ENCODE peak calls at places on chromosome 3, in eight cellular contexts. One of them, this sample, is unnamed.
A peak's percentile ranks its signal among the peaks of the same experiment; 100 is the strongest.

GRCh38 chr3:165642761-165643432 is 194.3 kb downstream of the BCHE start:
- DNase-seq in aorta: no peak
- DNase-seq in fibroblast of lung: peak; percentile 98
- DNase-seq in IMR-90: peak; percentile 98
- DNase-seq in prostate gland: peak; percentile 20
- DNase-seq in endodermal cell: no peak
- DNase-seq in gastrocnemius medialis: peak; percentile 30
- DNase-seq in suprapubic skin: no peak
- DNase-seq in this sample: no peak

GRCh38 chr3:138593488-138594149 is 441 bp downstream of the CEP70 start:
- DNase-seq in aorta: no peak
- DNase-seq in fibroblast of lung: no peak
- DNase-seq in IMR-90: peak; percentile 7
- DNase-seq in prostate gland: no peak
- DNase-seq in endodermal cell: peak; percentile 73
- DNase-seq in gastrocnemius medialis: no peak
- DNase-seq in suprapubic skin: no peak
- DNase-seq in this sample: no peak

GRCh38 chr3:82087958-82088357 is 326.5 kb upstream of the GBE1 start:
- DNase-seq in aorta: no peak
- DNase-seq in fibroblast of lung: peak; percentile 56
- DNase-seq in IMR-90: peak; percentile 67
- DNase-seq in prostate gland: no peak
- DNase-seq in endodermal cell: peak; percentile 31
- DNase-seq in gastrocnemius medialis: no peak
- DNase-seq in suprapubic skin: no peak
- DNase-seq in this sample: no peak

GRCh38 chr3:78176869-78177268 is 1137.0 kb downstream of the ROBO2 start:
- DNase-seq in aorta: no peak
- DNase-seq in fibroblast of lung: no peak
- DNase-seq in IMR-90: no peak
- DNase-seq in prostate gland: no peak
- DNase-seq in endodermal cell: no peak
- DNase-seq in gastrocnemius medialis: no peak
- DNase-seq in suprapubic skin: no peak
- DNase-seq in this sample: no peak

GRCh38 chr3:52442409-52443267 is 2.3 kb downstream of the SEMA3G start:
- DNase-seq in aorta: no peak
- DNase-seq in fibroblast of lung: no peak
- DNase-seq in IMR-90: no peak
- DNase-seq in prostate gland: no peak
- DNase-seq in endodermal cell: no peak
- DNase-seq in gastrocnemius medialis: no peak
- DNase-seq in suprapubic skin: no peak
- DNase-seq in this sample: no peak

GRCh38 chr3:22960326-22960984 is 242.7 kb upstream of the UBE2E2 start:
- DNase-seq in aorta: no peak
- DNase-seq in fibroblast of lung: peak; percentile 70
- DNase-seq in IMR-90: peak; percentile 26
- DNase-seq in prostate gland: peak; percentile 57
- DNase-seq in endodermal cell: no peak
- DNase-seq in gastrocnemius medialis: peak; percentile 20
- DNase-seq in suprapubic skin: no peak
- DNase-seq in this sample: no peak

GRCh38 chr3:64873400-64873799 is 185.6 kb upstream of the ADAMTS9 start:
- DNase-seq in aorta: no peak
- DNase-seq in fibroblast of lung: no peak
- DNase-seq in IMR-90: no peak
- DNase-seq in prostate gland: no peak
- DNase-seq in endodermal cell: no peak
- DNase-seq in gastrocnemius medialis: no peak
- DNase-seq in suprapubic skin: no peak
- DNase-seq in this sample: no peak

GRCh38 chr3:136751259-136752045 is 726 bp downstream of the STAG1 start:
- DNase-seq in aorta: peak; percentile 90
- DNase-seq in fibroblast of lung: peak; percentile 85
- DNase-seq in IMR-90: peak; percentile 73
- DNase-seq in prostate gland: peak; percentile 59
- DNase-seq in endodermal cell: peak; percentile 91
- DNase-seq in gastrocnemius medialis: peak; percentile 73
- DNase-seq in suprapubic skin: peak; percentile 85
- DNase-seq in this sample: peak; percentile 49

GRCh38 chr3:175070946-175071345 is 211.8 kb downstream of the NAALADL2 start:
- DNase-seq in aorta: no peak
- DNase-seq in fibroblast of lung: no peak
- DNase-seq in IMR-90: no peak
- DNase-seq in prostate gland: no peak
- DNase-seq in endodermal cell: no peak
- DNase-seq in gastrocnemius medialis: no peak
- DNase-seq in suprapubic skin: no peak
- DNase-seq in this sample: no peak

GRCh38 chr3:138950006-138950644 is 3.1 kb downstream of the FOXL2NB start:
- DNase-seq in aorta: peak; percentile 81
- DNase-seq in fibroblast of lung: peak; percentile 21
- DNase-seq in IMR-90: peak; percentile 28
- DNase-seq in prostate gland: no peak
- DNase-seq in endodermal cell: peak; percentile 82
- DNase-seq in gastrocnemius medialis: no peak
- DNase-seq in suprapubic skin: peak; percentile 73
- DNase-seq in this sample: no peak

GRCh38 chr3:127794402-127794801 is 27.9 kb downstream of the MGLL start:
- DNase-seq in aorta: no peak
- DNase-seq in fibroblast of lung: no peak
- DNase-seq in IMR-90: no peak
- DNase-seq in prostate gland: no peak
- DNase-seq in endodermal cell: no peak
- DNase-seq in gastrocnemius medialis: no peak
- DNase-seq in suprapubic skin: no peak
- DNase-seq in this sample: no peak
- H3K27ac ChIP-seq in aorta: no peak overlapping the region
- H3K27ac ChIP-seq in fibroblast of lung: no peak overlapping the region
- H3K27ac ChIP-seq in IMR-90: no peak overlapping the region
- H3K27ac ChIP-seq in prostate gland: no peak overlapping the region
- H3K27ac ChIP-seq in endodermal cell: no peak overlapping the region
- H3K27ac ChIP-seq in gastrocnemius medialis: no peak overlapping the region
- H3K27ac ChIP-seq in suprapubic skin: no peak overlapping the region
- H3K27ac ChIP-seq in this sample: no peak overlapping the region

GRCh38 chr3:193946945-193947344 is 189.0 kb upstream of the HES1 start:
- DNase-seq in aorta: no peak
- DNase-seq in fibroblast of lung: no peak
- DNase-seq in IMR-90: no peak
- DNase-seq in prostate gland: no peak
- DNase-seq in endodermal cell: no peak
- DNase-seq in gastrocnemius medialis: no peak
- DNase-seq in suprapubic skin: no peak
- DNase-seq in this sample: no peak
- H3K27ac ChIP-seq in aorta: no peak overlapping the region
- H3K27ac ChIP-seq in fibroblast of lung: no peak overlapping the region
- H3K27ac ChIP-seq in IMR-90: no peak overlapping the region
- H3K27ac ChIP-seq in prostate gland: no peak overlapping the region
- H3K27ac ChIP-seq in endodermal cell: no peak overlapping the region
- H3K27ac ChIP-seq in gastrocnemius medialis: no peak overlapping the region
- H3K27ac ChIP-seq in suprapubic skin: no peak overlapping the region
- H3K27ac ChIP-seq in this sample: no peak overlapping the region

GRCh38 chr3:66055319-66055718 is 16.6 kb upstream of the MAGI1 start:
- DNase-seq in aorta: no peak
- DNase-seq in fibroblast of lung: no peak
- DNase-seq in IMR-90: no peak
- DNase-seq in prostate gland: no peak
- DNase-seq in endodermal cell: no peak
- DNase-seq in gastrocnemius medialis: no peak
- DNase-seq in suprapubic skin: no peak
- DNase-seq in this sample: no peak
- H3K27ac ChIP-seq in aorta: no peak overlapping the region
- H3K27ac ChIP-seq in fibroblast of lung: no peak overlapping the region
- H3K27ac ChIP-seq in IMR-90: no peak overlapping the region
- H3K27ac ChIP-seq in prostate gland: no peak overlapping the region
- H3K27ac ChIP-seq in endodermal cell: no peak overlapping the region
- H3K27ac ChIP-seq in gastrocnemius medialis: no peak overlapping the region
- H3K27ac ChIP-seq in suprapubic skin: no peak overlapping the region
- H3K27ac ChIP-seq in this sample: no peak overlapping the region

GRCh38 chr3:194685723-194686413 is at the start of gene FAM43A:
- DNase-seq in aorta: peak; percentile 97
- DNase-seq in fibroblast of lung: peak; percentile 96
- DNase-seq in IMR-90: peak; percentile 95
- DNase-seq in prostate gland: peak; percentile 95
- DNase-seq in endodermal cell: peak; percentile 96
- DNase-seq in gastrocnemius medialis: peak; percentile 92
- DNase-seq in suprapubic skin: peak; percentile 98
- DNase-seq in this sample: peak; percentile 23

GRCh38 chr3:194686816-194687637 is 1.3 kb downstream of the FAM43A start:
- DNase-seq in aorta: peak; percentile 85
- DNase-seq in fibroblast of lung: peak; percentile 62
- DNase-seq in IMR-90: peak; percentile 58
- DNase-seq in prostate gland: no peak
- DNase-seq in endodermal cell: peak; percentile 77
- DNase-seq in gastrocnemius medialis: peak; percentile 34
- DNase-seq in suprapubic skin: no peak
- DNase-seq in this sample: no peak

GRCh38 chr3:194687638-194688206 is 2.0 kb downstream of the FAM43A start:
- DNase-seq in aorta: peak; percentile 93
- DNase-seq in fibroblast of lung: peak; percentile 66
- DNase-seq in IMR-90: peak; percentile 51
- DNase-seq in prostate gland: peak; percentile 57
- DNase-seq in endodermal cell: peak; percentile 94
- DNase-seq in gastrocnemius medialis: peak; percentile 64
- DNase-seq in suprapubic skin: peak; percentile 83
- DNase-seq in this sample: no peak

GRCh38 chr3:194685050-194685722 is 497 bp upstream of the FAM43A start:
- DNase-seq in aorta: no peak
- DNase-seq in fibroblast of lung: no peak
- DNase-seq in IMR-90: no peak
- DNase-seq in prostate gland: no peak
- DNase-seq in endodermal cell: no peak
- DNase-seq in gastrocnemius medialis: no peak
- DNase-seq in suprapubic skin: no peak
- DNase-seq in this sample: no peak

DNA sequence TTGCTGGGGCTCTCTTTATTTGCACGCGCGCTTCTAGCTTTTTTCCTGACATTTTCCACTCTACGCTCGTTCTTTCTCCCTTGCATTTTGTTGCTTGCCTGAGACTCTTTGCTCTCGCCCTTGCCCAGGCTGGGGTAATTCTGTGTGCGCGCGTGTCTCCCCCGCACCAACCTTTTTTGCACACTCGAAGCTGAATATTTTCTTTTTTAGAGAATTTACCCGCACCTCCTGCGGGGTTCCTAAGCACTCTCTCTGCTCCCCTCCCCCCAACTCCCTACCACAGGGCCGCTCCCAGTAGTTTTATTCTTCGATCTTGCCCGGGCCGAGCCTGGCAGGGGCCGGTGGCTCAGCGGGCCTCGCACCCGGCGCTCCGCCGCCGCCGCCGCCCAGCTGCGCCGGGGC is 732 bp downstream of the FAM43A start:
- DNase-seq in aorta: no peak
- DNase-seq in fibroblast of lung: no peak
- DNase-seq in IMR-90: no peak
- DNase-seq in prostate gland: no peak
- DNase-seq in endodermal cell: no peak
- DNase-seq in gastrocnemius medialis: no peak
- DNase-seq in suprapubic skin: no peak
- DNase-seq in this sample: no peak
- H3K27ac ChIP-seq in aorta: no peak overlapping the region
- H3K27ac ChIP-seq in fibroblast of lung: no peak overlapping the region
- H3K27ac ChIP-seq in IMR-90: peak overlapping the region; percentile 42
- H3K27ac ChIP-seq in prostate gland: peak overlapping the region; percentile 66
- H3K27ac ChIP-seq in endodermal cell: no peak overlapping the region
- H3K27ac ChIP-seq in gastrocnemius medialis: peak overlapping the region; percentile 84
- H3K27ac ChIP-seq in suprapubic skin: peak overlapping the region; percentile 68
- H3K27ac ChIP-seq in this sample: peak overlapping the region; percentile 43

DNA sequence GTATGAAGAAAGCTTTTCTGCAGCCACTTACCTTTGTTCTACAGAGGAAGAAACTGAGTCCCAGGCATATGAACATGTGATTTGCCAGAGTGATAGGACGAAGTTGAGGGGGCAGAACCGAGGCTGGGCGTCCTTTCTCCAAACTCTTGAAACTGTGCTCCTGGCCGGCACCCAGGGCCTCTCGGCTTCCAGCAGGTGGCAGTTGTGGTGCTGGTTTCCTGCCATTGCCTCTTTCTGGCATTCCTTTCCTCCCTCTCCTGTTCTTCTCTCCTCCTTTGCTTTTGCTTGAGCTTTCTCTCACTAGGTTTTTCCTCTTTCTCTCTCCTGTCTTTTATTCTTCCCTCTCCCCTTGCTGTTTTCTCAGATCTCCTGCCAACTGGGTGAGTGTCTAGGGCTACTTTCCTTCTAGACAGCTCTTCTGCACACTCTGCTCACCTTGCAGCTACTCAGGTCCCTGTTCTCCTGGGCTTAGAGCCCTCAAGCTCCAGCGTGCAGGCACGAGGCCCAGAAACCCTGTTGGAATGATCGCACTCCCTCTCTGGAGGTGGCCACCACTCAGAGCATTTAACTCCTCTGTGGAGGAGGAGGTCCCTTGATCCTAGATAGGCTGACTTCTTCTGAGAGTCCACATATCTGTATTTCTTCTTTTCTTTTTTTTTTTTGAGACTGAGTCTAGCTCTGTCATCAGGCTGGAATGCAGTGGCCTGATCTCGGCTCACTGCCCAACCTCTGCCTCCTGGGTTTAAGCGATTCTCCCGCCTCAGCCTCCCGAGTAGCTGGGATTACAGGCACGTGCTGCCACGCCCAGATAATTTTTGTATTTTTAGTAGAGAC is 26.2 kb downstream of the TRAK1 start:
- DNase-seq in aorta: peak; percentile 86
- DNase-seq in fibroblast of lung: peak; percentile 77
- DNase-seq in IMR-90: peak; percentile 75
- DNase-seq in prostate gland: peak; percentile 45
- DNase-seq in endodermal cell: peak; percentile 86
- DNase-seq in gastrocnemius medialis: peak; percentile 52
- DNase-seq in suprapubic skin: peak; percentile 67
- DNase-seq in this sample: no peak
- H3K27ac ChIP-seq in aorta: peak overlapping the region; percentile 38
- H3K27ac ChIP-seq in fibroblast of lung: peak overlapping the region; percentile 23
- H3K27ac ChIP-seq in IMR-90: no peak overlapping the region
- H3K27ac ChIP-seq in prostate gland: peak overlapping the region; percentile 11
- H3K27ac ChIP-seq in endodermal cell: no peak overlapping the region
- H3K27ac ChIP-seq in gastrocnemius medialis: peak overlapping the region; percentile 90
- H3K27ac ChIP-seq in suprapubic skin: no peak overlapping the region
- H3K27ac ChIP-seq in this sample: no peak overlapping the region

GRCh38 chr3:79543618-79544017 is 224.2 kb downstream of the ROBO1 start:
- DNase-seq in aorta: no peak
- DNase-seq in fibroblast of lung: no peak
- DNase-seq in IMR-90: no peak
- DNase-seq in prostate gland: no peak
- DNase-seq in endodermal cell: no peak
- DNase-seq in gastrocnemius medialis: no peak
- DNase-seq in suprapubic skin: no peak
- DNase-seq in this sample: no peak
- H3K27ac ChIP-seq in aorta: no peak overlapping the region
- H3K27ac ChIP-seq in fibroblast of lung: no peak overlapping the region
- H3K27ac ChIP-seq in IMR-90: no peak overlapping the region
- H3K27ac ChIP-seq in prostate gland: no peak overlapping the region
- H3K27ac ChIP-seq in endodermal cell: no peak overlapping the region
- H3K27ac ChIP-seq in gastrocnemius medialis: no peak overlapping the region
- H3K27ac ChIP-seq in suprapubic skin: no peak overlapping the region
- H3K27ac ChIP-seq in this sample: no peak overlapping the region

This sample was measured in substantia nigra.